ENCODE peak calls at places on chromosomes 3 and 15, in five cellular contexts. I, E, Z, P and Y are unnamed samples.
A peak's percentile ranks its signal among the peaks of the same experiment; 100 is the strongest.

GRCh38 chr15:36866896-36867295 is 233.5 kb downstream of the MEIS2 start:
- DNase-seq in I (no peak), E (no peak), Z (no peak), P (no peak), Y (no peak)

GRCh38 chr3:196198771-196199753 is 12.1 kb downstream of the ZDHHC19 start:
- DNase-seq in I (peak; percentile 37), E (no peak), Z (no peak), P (no peak), Y (no peak)

GRCh38 chr3:140715035-140715434 is 37.2 kb downstream of the TRIM42 start:
- DNase-seq in I (no peak), E (no peak), Z (no peak), P (no peak), Y (peak; percentile 18)

GRCh38 chr15:52417501-52417900 is 111.2 kb downstream of the MYO5A start:
- DNase-seq in I (no peak), E (no peak), Z (no peak), P (no peak), Y (peak; percentile 89)

GRCh38 chr3:34727700-34728099 is 911.6 kb upstream of the ARPP21 start:
- DNase-seq in I (no peak), E (no peak), Z (no peak), P (no peak), Y (peak; percentile 2)

GRCh38 chr3:50238549-50239026 is 2.6 kb downstream of the GNAI2 start:
- DNase-seq in I (no peak), E (peak; percentile 88), Z (no peak), P (peak; percentile 89), Y (no peak)

GRCh38 chr15:79418693-79419279 is 13.3 kb upstream of the MINAR1 start:
- DNase-seq in I (no peak), E (no peak), Z (no peak), P (no peak), Y (no peak)

GRCh38 chr3:4824948-4825325 is 154.3 kb upstream of the BHLHE40 start:
- DNase-seq in I (peak; percentile 83), E (no peak), Z (peak; percentile 81), P (no peak), Y (peak; percentile 86)

GRCh38 chr3:157384526-157384925 is 52.1 kb upstream of the PTX3 start:
- DNase-seq in I (no peak), E (no peak), Z (no peak), P (no peak), Y (no peak)

GRCh38 chr3:62186967-62187366 is 186.4 kb downstream of the FEZF2 start:
- DNase-seq in I (no peak), E (no peak), Z (peak; percentile 6), P (no peak), Y (no peak)

GRCh38 chr3:21920431-21920830 is 169.4 kb upstream of the ZNF385D start:
- DNase-seq in I (no peak), E (no peak), Z (no peak), P (no peak), Y (peak; percentile 62)

GRCh38 chr3:45059132-45059531 is 33.0 kb downstream of the CLEC3B start:
- DNase-seq in I (no peak), E (no peak), Z (no peak), P (no peak), Y (no peak)
- H3K27ac ChIP-seq in I (no peak overlapping the region), E (no peak overlapping the region), Z (no peak overlapping the region), P (no peak overlapping the region), Y (no peak overlapping the region)

GRCh38 chr15:68210821-68211655 is 5.9 kb upstream of the CALML4 start:
- DNase-seq in I (no peak), E (peak; percentile 69), Z (peak; percentile 72), P (peak; percentile 63), Y (no peak)
- TF ChIP-seq CTCF in I (peak; percentile 75), E (peak; percentile 87), Z (peak; percentile 74), P (peak; percentile 90), Y (peak; percentile 75)

GRCh38 chr15:60155661-60156060 is 151.6 kb downstream of the FOXB1 start:
- DNase-seq in I (no peak), E (no peak), Z (no peak), P (no peak), Y (no peak)

GRCh38 chr15:60152386-60152785 is 148.3 kb downstream of the FOXB1 start:
- DNase-seq in I (no peak), E (no peak), Z (no peak), P (no peak), Y (no peak)

GRCh38 chr15:60154764-60155163 is 150.7 kb downstream of the FOXB1 start:
- DNase-seq in I (no peak), E (no peak), Z (no peak), P (no peak), Y (no peak)
- H3K4me1 ChIP-seq in I (no peaks in the 10 kb centered on the region), E (no peaks in the 10 kb centered on the region), Z (no peaks in the 10 kb centered on the region), P (no peaks in the 10 kb centered on the region), Y (no peaks in the 10 kb centered on the region)

DNA sequence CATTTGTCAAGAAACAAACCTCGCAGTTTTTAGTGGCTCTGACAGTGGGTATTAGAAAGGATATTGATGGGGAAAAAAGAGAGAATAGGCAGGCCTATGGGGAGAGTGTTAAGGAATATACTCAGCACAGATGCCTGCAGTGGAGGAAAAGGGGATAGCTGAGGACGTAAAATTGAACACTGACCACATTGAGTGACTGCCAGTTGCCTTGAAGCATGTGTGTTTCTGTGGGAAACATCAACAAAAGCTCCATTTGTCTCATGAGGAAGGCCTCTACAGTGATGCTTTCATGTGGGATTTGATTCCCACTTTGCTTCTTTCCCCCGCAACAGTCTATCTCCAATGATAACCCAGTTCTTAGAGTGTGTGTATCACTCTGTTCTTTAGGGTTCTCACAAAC is 1042.1 kb downstream of the TUSC7 start:
- DNase-seq in I (no peak), E (no peak), Z (no peak), P (no peak), Y (no peak)
- H3K27ac ChIP-seq in I (no peak overlapping the region), E (no peak overlapping the region), Z (no peak overlapping the region), P (no peak overlapping the region), Y (no peak overlapping the region)

GRCh38 chr3:11616551-11616950 is 27.2 kb downstream of the VGLL4 start:
- DNase-seq in I (no peak), E (no peak), Z (no peak), P (no peak), Y (no peak)
- TF ChIP-seq CTCF in I (no peak), E (no peak), Z (no peak), P (no peak), Y (no peak)

GRCh38 chr15:83290236-83290635 is 5.8 kb upstream of the BNC1 start:
- DNase-seq in I (no peak), E (no peak), Z (no peak), P (no peak), Y (no peak)
- H3K4me1 ChIP-seq in I (peaks cover 72% of the 10 kb centered on the region), E (no peaks in the 10 kb centered on the region), Z (peaks cover 37% of the 10 kb centered on the region), P (no peaks in the 10 kb centered on the region), Y (peaks cover 53% of the 10 kb centered on the region)

GRCh38 chr15:65085990-65086679 is 9.6 kb downstream of the KBTBD13 start:
- DNase-seq in I (no peak), E (no peak), Z (peak; percentile 71), P (no peak), Y (no peak)

GRCh38 chr15:65087873-65088642 is 11.5 kb downstream of the KBTBD13 start:
- DNase-seq in I (no peak), E (peak; percentile 63), Z (no peak), P (peak; percentile 70), Y (no peak)

GRCh38 chr15:65085207-65085753 is 8.7 kb downstream of the KBTBD13 start:
- DNase-seq in I (no peak), E (no peak), Z (no peak), P (no peak), Y (no peak)

GRCh38 chr15:65087411-65087810 is 10.9 kb downstream of the KBTBD13 start:
- DNase-seq in I (no peak), E (no peak), Z (no peak), P (no peak), Y (no peak)

GRCh38 chr15:65086680-65087111 is 10.2 kb downstream of the KBTBD13 start:
- DNase-seq in I (no peak), E (no peak), Z (peak; percentile 43), P (no peak), Y (peak; percentile 23)
- H3K27ac ChIP-seq in I (no peak overlapping the region), E (peak overlapping the region; percentile 81), Z (no peak overlapping the region), P (peak overlapping the region; percentile 93), Y (no peak overlapping the region)

GRCh38 chr3:42655980-42656679 is 2.6 kb downstream of the ZBTB47 start:
- DNase-seq in I (no peak), E (no peak), Z (no peak), P (no peak), Y (no peak)

GRCh38 chr3:42657675-42658074 is 4.2 kb downstream of the ZBTB47 start:
- DNase-seq in I (no peak), E (no peak), Z (no peak), P (no peak), Y (no peak)

GRCh38 chr3:42658091-42658770 is 4.7 kb downstream of the ZBTB47 start:
- DNase-seq in I (no peak), E (no peak), Z (no peak), P (no peak), Y (no peak)

GRCh38 chr3:42655331-42655888 is 1.9 kb downstream of the ZBTB47 start:
- DNase-seq in I (no peak), E (no peak), Z (no peak), P (no peak), Y (no peak)

DNA sequence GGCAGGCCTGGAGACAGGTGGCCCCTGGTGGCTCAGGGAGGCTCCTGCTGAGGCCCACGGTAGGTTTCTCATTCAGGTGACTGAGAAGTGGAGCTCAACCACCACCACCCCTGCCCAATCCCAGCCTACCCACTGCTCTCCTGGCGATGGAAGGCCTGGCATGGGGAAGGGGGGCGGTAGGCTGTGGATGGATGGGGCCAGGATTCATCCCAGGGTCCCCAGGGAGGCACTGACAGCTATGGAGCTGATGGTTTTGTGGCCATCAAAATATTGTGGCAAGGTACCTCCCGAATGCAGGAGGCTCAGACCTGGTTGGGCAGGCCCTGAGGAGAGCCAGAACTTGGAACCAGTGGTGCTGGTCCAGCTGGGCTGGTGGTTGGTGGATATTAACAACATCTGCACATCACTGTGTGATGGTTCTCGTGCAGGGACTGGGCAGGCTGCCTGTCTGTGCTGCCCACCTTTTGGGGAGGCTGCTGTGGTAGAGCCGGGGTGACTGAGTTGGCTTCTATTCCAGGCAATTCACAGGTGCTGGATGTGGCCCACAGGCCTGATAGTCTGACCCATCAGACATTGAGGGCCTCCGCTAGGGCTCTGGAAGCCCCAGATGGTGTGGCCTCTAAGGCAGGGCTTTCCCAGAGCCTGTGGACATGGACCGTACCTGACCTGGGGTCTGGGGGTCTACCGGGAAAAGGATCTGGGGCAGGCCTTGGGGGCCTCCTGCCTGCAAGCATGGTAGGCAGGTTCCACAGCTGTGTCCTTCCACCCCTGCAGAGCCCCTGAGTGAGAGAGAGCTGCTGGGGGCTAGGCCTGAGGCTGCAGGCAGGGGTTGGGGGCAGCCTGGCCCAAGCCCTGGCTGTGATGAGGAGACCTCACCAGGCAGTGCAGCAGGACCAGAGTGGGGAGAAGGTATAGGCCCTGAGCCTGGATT is 3.4 kb downstream of the ZBTB47 start:
- DNase-seq in I (no peak), E (no peak), Z (no peak), P (no peak), Y (no peak)
- TF ChIP-seq CTCF in I (no peak), E (no peak), Z (no peak), P (no peak), Y (no peak)

GRCh38 chr3:104987859-104988258 is 378.9 kb upstream of the ALCAM start:
- DNase-seq in I (no peak), E (no peak), Z (no peak), P (no peak), Y (no peak)
- H3K4me1 ChIP-seq in I (no peaks in the 10 kb centered on the region), E (no peaks in the 10 kb centered on the region), Z (no peaks in the 10 kb centered on the region), P (no peaks in the 10 kb centered on the region), Y (no peaks in the 10 kb centered on the region)